ENCODE peak calls at places on chromosomes 4 and X, in six cellular contexts. K, A, U, L, Z and P are unnamed samples.

GRCh38 chrX:16185725-16186136 is 18.4 kb downstream of the MAGEB17 start:
- ATAC-seq in U (peak; percentile 60), Z (peak; percentile 98), A (no peak), K (peak; percentile 88), L (no peak), P (no peak)

GRCh38 chr4:147052361-147052760 is 106.7 kb upstream of the TTC29 start:
- ATAC-seq in Z (no peak), A (no peak), K (no peak), U (no peak), L (no peak), P (no peak)

GRCh38 chr4:185204238-185204910 is 574 bp upstream of the CFAP97 start:
- ATAC-seq in L (no peak), Z (no peak), K (no peak), A (no peak), U (no peak), P (no peak)

GRCh38 chr4:2827874-2828751 is 15.5 kb upstream of the ADD1 start:
- ATAC-seq in U (no peak), L (no peak), Z (no peak), K (no peak), A (no peak), P (no peak)

GRCh38 chr4:184384810-184385557 is 89.4 kb downstream of the IRF2 start:
- ATAC-seq in U (no peak), K (no peak), L (no peak), Z (peak; percentile 54), A (peak; percentile 33), P (no peak)

GRCh38 chr4:77172336-77172735 is 15.3 kb downstream of the CCNG2 start:
- ATAC-seq in Z (no peak), K (no peak), U (no peak), L (no peak), A (no peak), P (no peak)

GRCh38 chr4:107801766-107802211 is 22.9 kb upstream of the SGMS2 start:
- ATAC-seq in K (no peak), U (no peak), Z (no peak), A (no peak), L (peak; percentile 62), P (no peak)

GRCh38 chrX:123749643-123750042 is 16.8 kb upstream of the THOC2 start:
- ATAC-seq in K (no peak), L (no peak), A (no peak), U (no peak), Z (no peak), P (peak; percentile 69)

GRCh38 chr4:113442821-113443220 is 318.7 kb downstream of the CAMK2D start:
- ATAC-seq in Z (no peak), U (no peak), L (no peak), K (no peak), A (no peak), P (no peak)

GRCh38 chrX:41858161-41858775 is 65.1 kb downstream of the CASK start:
- ATAC-seq in U (no peak), L (no peak), A (no peak), K (no peak), Z (no peak), P (no peak)

GRCh38 chrX:136750364-136750763 is 30.4 kb downstream of the ARHGEF6 start:
- ATAC-seq in L (no peak), K (no peak), Z (no peak), U (peak; percentile 70), A (no peak), P (no peak)

GRCh38 chr4:126916626-126917140 is 716.1 kb upstream of the INTU start:
- ATAC-seq in L (no peak), Z (no peak), A (no peak), U (peak; percentile 96), K (no peak), P (no peak)

GRCh38 chr4:110631582-110632505 is 9.0 kb upstream of the PITX2 start:
- ATAC-seq in L (peak; percentile 89), A (peak; percentile 99), Z (peak; percentile 99), U (peak; percentile 99), K (peak; percentile 99), P (peak; percentile 93)

GRCh38 chrX:53305996-53306937 is 24.9 kb upstream of the IQSEC2 start:
- ATAC-seq in Z (no peak), L (no peak), A (no peak), U (no peak), K (no peak), P (peak; percentile 16)

GRCh38 chrX:91434351-91435168 is at the start of gene PABPC5:
- ATAC-seq in A (no peak), L (peak; percentile 91), Z (no peak), K (peak; percentile 82), U (no peak), P (peak; percentile 98)

GRCh38 chr4:168637872-168638756 is 141.3 kb downstream of the PALLD start:
- ATAC-seq in A (no peak), K (no peak), L (no peak), Z (no peak), U (no peak), P (peak; percentile 52)

GRCh38 chr4:4479366-4479765 is 62.5 kb downstream of the STX18 start:
- ATAC-seq in L (no peak), U (no peak), A (no peak), K (no peak), Z (no peak), P (no peak)

GRCh38 chrX:12228862-12229261 is 90.6 kb downstream of the FRMPD4 start:
- ATAC-seq in U (no peak), A (no peak), Z (no peak), K (no peak), L (no peak), P (no peak)

GRCh38 chr4:149973181-149973580 is 105.1 kb upstream of the DCLK2 start:
- ATAC-seq in L (no peak), A (no peak), K (no peak), Z (no peak), U (no peak), P (no peak)

GRCh38 chr4:184386271-184386781 is 88.0 kb downstream of the IRF2 start:
- ATAC-seq in L (no peak), U (peak; percentile 87), A (no peak), Z (no peak), K (no peak), P (no peak)

GRCh38 chr4:81786063-81786763 is 314.5 kb upstream of the RASGEF1B start:
- ATAC-seq in U (peak; percentile 68), L (no peak), A (no peak), K (no peak), Z (no peak), P (no peak)

GRCh38 chrX:74238771-74239170 is 65.2 kb upstream of the ZCCHC13 start:
- ATAC-seq in Z (no peak), A (no peak), L (no peak), U (no peak), K (no peak), P (no peak)

GRCh38 chr4:173522160-173522873 is 7.7 kb downstream of the HAND2 start:
- ATAC-seq in Z (no peak), U (peak; percentile 75), L (no peak), A (peak; percentile 61), K (no peak), P (peak; percentile 89)

GRCh38 chrX:136810493-136810892 is 29.8 kb upstream of the ARHGEF6 start:
- ATAC-seq in Z (no peak), L (no peak), A (no peak), U (no peak), K (no peak), P (no peak)

GRCh38 chr4:58075724-58076123 is 965.5 kb upstream of the IGFBP7 start:
- ATAC-seq in U (no peak), L (no peak), A (no peak), Z (no peak), K (no peak), P (no peak)
- TF ChIP-seq EP300 in U (no peak), L (no peak), A (no peak), Z (no peak), K (no peak), P (no peak)

GRCh38 chr4:25446611-25447010 is 69.5 kb downstream of the ANAPC4 start:
- ATAC-seq in K (no peak), L (peak; percentile 61), A (no peak), Z (no peak), U (no peak), P (no peak)
- TF ChIP-seq EP300 in K (no peak), L (peak; percentile 64), A (no peak), Z (no peak), U (no peak), P (no peak)

DNA sequence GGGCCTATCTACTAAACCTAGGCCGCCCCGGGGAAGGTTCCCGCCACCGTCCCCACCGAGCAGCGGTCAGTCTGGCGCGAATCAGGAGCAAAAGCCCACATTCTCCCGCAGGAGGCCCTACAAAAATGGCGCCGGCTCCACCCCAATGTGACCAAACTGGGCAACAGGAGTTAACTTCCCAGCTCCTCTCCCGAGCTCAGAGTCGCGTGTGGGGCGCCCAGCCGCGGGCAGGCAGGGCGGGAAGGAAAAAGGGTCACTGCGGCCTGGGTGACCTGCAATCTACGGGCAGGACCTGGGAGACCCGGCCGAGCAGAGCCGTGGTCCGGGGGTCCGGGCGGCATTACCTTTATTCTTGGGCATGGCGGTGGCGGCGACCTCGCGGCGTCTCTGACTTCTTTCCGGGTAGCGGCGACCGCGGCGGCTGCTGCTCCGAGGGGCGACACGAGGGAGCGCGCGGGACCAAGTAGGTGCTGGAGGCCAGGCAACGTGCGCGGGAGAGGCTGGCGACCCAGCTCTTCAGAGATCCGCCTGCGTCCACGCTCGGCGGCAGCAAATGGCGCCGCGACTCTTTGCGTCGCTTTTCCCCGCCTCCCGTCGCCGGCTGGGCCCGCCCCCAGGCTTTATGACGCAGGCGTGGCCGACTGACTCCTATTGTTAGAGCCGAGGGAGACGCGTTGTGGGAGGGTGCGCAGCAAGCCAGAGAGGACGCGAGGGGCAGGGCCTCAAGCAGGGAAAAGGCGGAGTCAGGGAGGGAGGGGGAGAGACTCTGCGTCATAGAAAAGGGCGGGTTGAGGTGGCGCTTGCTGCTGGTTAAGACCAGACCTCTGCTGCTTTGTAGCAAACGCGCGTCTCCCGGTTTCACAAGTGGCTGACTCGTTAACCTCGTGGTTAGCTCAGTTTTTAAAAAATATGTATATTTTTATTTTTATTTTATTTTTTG is at the start of gene EIF1AX:
- ATAC-seq in A (peak; percentile 84), L (peak; percentile 100), Z (peak; percentile 97), K (peak; percentile 98), U (peak; percentile 97), P (peak; percentile 100)
- TF ChIP-seq EP300 in A (no peak), L (no peak), Z (no peak), K (no peak), U (no peak), P (no peak)

GRCh38 chr4:141247430-141247780 is 26.7 kb downstream of the ZNF330 start:
- ATAC-seq in K (no peak), U (peak; percentile 23), Z (no peak), L (no peak), A (no peak), P (no peak)

GRCh38 chr4:141246683-141247429 is 26.2 kb downstream of the ZNF330 start:
- ATAC-seq in L (no peak), A (no peak), U (peak; percentile 50), Z (no peak), K (no peak), P (no peak)

GRCh38 chr4:141246243-141246642 is 25.5 kb downstream of the ZNF330 start:
- ATAC-seq in Z (no peak), K (no peak), U (no peak), A (no peak), L (no peak), P (no peak)

GRCh38 chr4:141244419-141244818 is 23.7 kb downstream of the ZNF330 start:
- ATAC-seq in L (no peak), K (no peak), A (no peak), U (no peak), Z (no peak), P (no peak)

DNA sequence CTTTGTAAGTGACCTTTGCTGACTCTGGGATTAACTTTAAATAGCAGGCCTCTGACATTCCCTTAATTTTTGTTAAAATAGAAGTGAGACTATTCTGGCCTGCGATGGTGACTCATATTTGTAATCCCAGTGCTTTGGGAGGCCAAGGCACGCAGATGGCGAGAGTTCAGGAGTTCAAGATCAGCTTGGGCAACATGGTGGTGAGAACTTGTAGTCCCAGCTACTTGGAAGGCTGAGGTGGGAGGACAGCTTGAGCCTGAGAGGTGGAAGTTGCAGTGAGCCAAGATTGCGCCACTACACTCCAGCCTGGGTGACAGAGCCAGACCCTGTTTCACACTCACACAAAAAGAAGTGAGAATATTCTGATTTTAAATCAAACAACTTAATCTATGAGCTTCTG is 27.3 kb downstream of the ZNF330 start:
- ATAC-seq in Z (no peak), A (no peak), U (peak; percentile 75), K (no peak), L (no peak), P (peak; percentile 66)
- TF ChIP-seq EP300 in Z (no peak), A (no peak), U (no peak), K (no peak), L (no peak), P (no peak)